ENCODE peak calls at places on chromosomes 7 and 10, in four cellular contexts. C is Kasumi-1; W is right cardiac atrium; V is stimulated activated CD8-positive, alpha-beta memory T cell treated with anti-CD3 and anti-CD28 coated beads, Interleukin-7, amount 100 ng/mL, for 1 hour. R is an unnamed sample.

GRCh38 chr10:12513775-12514663 is 164.7 kb downstream of the CAMK1D start:
- DNase-seq in C (no peak), W (peak), V (no peak), R (no peak)

GRCh38 chr10:91022924-91023707 is 102.2 kb upstream of the ANKRD1 start:
- DNase-seq in C (no peak), V (no peak), W (peak), R (no peak)

GRCh38 chr10:117005454-117006055 is 568 bp upstream of the SHTN1 start:
- DNase-seq in V (no peak), W (no peak), C (no peak), R (no peak)

GRCh38 chr10:78540355-78541076 is 506.9 kb downstream of the RPS24 start:
- DNase-seq in W (no peak), V (no peak), C (peak), R (no peak)

GRCh38 chr10:93603023-93603422 is 2.0 kb upstream of the RBP4 start:
- DNase-seq in V (no peak), W (no peak), C (no peak), R (no peak)

GRCh38 chr10:96431211-96431970 is 72.6 kb upstream of the OPALIN start:
- DNase-seq in W (no peak), V (no peak), C (no peak), R (no peak)

GRCh38 chr7:114412548-114412947 is 2.1 kb upstream of the FOXP2 start:
- DNase-seq in C (no peak), W (no peak), V (no peak), R (no peak)

GRCh38 chr7:111223802-111224253 is 132.9 kb downstream of the LRRN3 start:
- DNase-seq in W (no peak), V (no peak), C (no peak), R (no peak)

GRCh38 chr10:125911990-125912389 is 15.6 kb downstream of the FANK1 start:
- DNase-seq in V (no peak), C (no peak), W (no peak), R (no peak)

GRCh38 chr7:28575241-28575643 is 162.9 kb downstream of the CREB5 start:
- DNase-seq in W (no peak), C (no peak), V (no peak), R (no peak)

GRCh38 chr7:111362660-111363059 is 199.6 kb downstream of the IMMP2L start:
- DNase-seq in V (no peak), W (no peak), C (no peak), R (no peak)

GRCh38 chr7:24920702-24921679 is 59.0 kb downstream of the OSBPL3 start:
- DNase-seq in C (no peak), V (no peak), W (no peak), R (no peak)

GRCh38 chr10:112365014-112365432 is 8.9 kb upstream of the ACSL5 start:
- DNase-seq in V (no peak), W (no peak), C (no peak), R (no peak)

GRCh38 chr10:107275806-107276205 is 111.3 kb upstream of the SORCS1 start:
- DNase-seq in C (no peak), W (no peak), V (no peak), R (no peak)

GRCh38 chr7:93375603-93376002 is 143.4 kb downstream of the VPS50 start:
- DNase-seq in W (no peak), C (no peak), V (no peak), R (no peak)

GRCh38 chr7:96952974-96953391 is 52.4 kb upstream of the DLX6 start:
- DNase-seq in V (no peak), C (no peak), W (no peak), R (no peak)

GRCh38 chr10:127790165-127790564 is 53.2 kb downstream of the FOXI2 start:
- DNase-seq in C (peak), V (no peak), W (no peak), R (no peak)

GRCh38 chr7:123341102-123341501 is 141.3 kb upstream of the SLC13A1 start:
- DNase-seq in C (no peak), W (no peak), V (no peak), R (no peak)

GRCh38 chr10:130207205-130207604 is 71.0 kb downstream of the GLRX3 start:
- DNase-seq in C (no peak), W (no peak), V (no peak), R (no peak)

GRCh38 chr10:121169406-121169805 is 318.2 kb downstream of the WDR11 start:
- DNase-seq in V (no peak), C (no peak), W (no peak), R (no peak)

GRCh38 chr10:26780793-26781601 is 79.8 kb downstream of the ABI1 start:
- DNase-seq in W (no peak), C (no peak), V (no peak), R (no peak)

GRCh38 chr7:118006979-118007378 is 133.7 kb upstream of the CTTNBP2 start:
- DNase-seq in V (no peak), W (no peak), C (no peak), R (no peak)

GRCh38 chr7:120989571-120990220 is 1.2 kb downstream of the CPED1 start:
- DNase-seq in W (peak), V (no peak), C (no peak), R (peak)

GRCh38 chr10:69048103-69048502 is 39.8 kb upstream of the SRGN start:
- DNase-seq in W (peak), C (peak), V (no peak), R (peak)

R was measured in left ventricle myocardium superior.